ENCODE peak calls at places on chromosomes 3 and 15, in seven cellular contexts. One of them, this sample, is unnamed. For H3K4me1, the result is how much of the 10 kb centered on the place peaks cover.

GRCh38 chr3:72659609-72660008 is 188.6 kb downstream of the SHQ1 start:
- DNase-seq in CD8-positive, alpha-beta memory T cell: no peak
- DNase-seq in kidney: no peak
- DNase-seq in BE2C: no peak
- DNase-seq in endodermal cell: no peak
- DNase-seq in foreskin keratinocyte: no peak
- DNase-seq in testis: no peak
- DNase-seq in this sample: no peak

GRCh38 chr3:49611291-49611690 is 57.0 kb downstream of the BSN start:
- DNase-seq in CD8-positive, alpha-beta memory T cell: no peak
- DNase-seq in kidney: no peak
- DNase-seq in BE2C: no peak
- DNase-seq in endodermal cell: peak
- DNase-seq in foreskin keratinocyte: no peak
- DNase-seq in testis: no peak
- DNase-seq in this sample: peak

GRCh38 chr15:80732818-80733217 is 37.7 kb downstream of the ABHD17C start:
- DNase-seq in CD8-positive, alpha-beta memory T cell: no peak
- DNase-seq in kidney: no peak
- DNase-seq in BE2C: no peak
- DNase-seq in endodermal cell: no peak
- DNase-seq in foreskin keratinocyte: no peak
- DNase-seq in testis: no peak
- DNase-seq in this sample: no peak

GRCh38 chr3:172034786-172035685 is 4.3 kb upstream of the FNDC3B start:
- DNase-seq in CD8-positive, alpha-beta memory T cell: peak
- DNase-seq in kidney: no peak
- DNase-seq in BE2C: peak
- DNase-seq in endodermal cell: peak
- DNase-seq in foreskin keratinocyte: no peak
- DNase-seq in testis: no peak
- DNase-seq in this sample: no peak

GRCh38 chr3:184414418-184415228 is 34.8 kb downstream of the CHRD start:
- DNase-seq in CD8-positive, alpha-beta memory T cell: no peak
- DNase-seq in kidney: no peak
- DNase-seq in BE2C: no peak
- DNase-seq in endodermal cell: no peak
- DNase-seq in foreskin keratinocyte: no peak
- DNase-seq in testis: no peak
- DNase-seq in this sample: peak

GRCh38 chr3:58332575-58333179 is at the start of gene PXK:
- DNase-seq in CD8-positive, alpha-beta memory T cell: peak
- DNase-seq in kidney: peak
- DNase-seq in BE2C: peak
- DNase-seq in endodermal cell: peak
- DNase-seq in foreskin keratinocyte: no peak
- DNase-seq in testis: peak
- DNase-seq in this sample: peak

GRCh38 chr3:18474202-18474601 is 49.1 kb upstream of the SATB1 start:
- DNase-seq in CD8-positive, alpha-beta memory T cell: no peak
- DNase-seq in kidney: no peak
- DNase-seq in BE2C: no peak
- DNase-seq in endodermal cell: no peak
- DNase-seq in foreskin keratinocyte: no peak
- DNase-seq in testis: no peak
- DNase-seq in this sample: no peak

GRCh38 chr15:69031013-69032001 is 16.8 kb downstream of the NOX5 start:
- DNase-seq in CD8-positive, alpha-beta memory T cell: no peak
- DNase-seq in kidney: peak
- DNase-seq in BE2C: peak
- DNase-seq in endodermal cell: peak
- DNase-seq in foreskin keratinocyte: no peak
- DNase-seq in testis: peak
- DNase-seq in this sample: peak

GRCh38 chr15:58471341-58471740 is 39.5 kb downstream of the LIPC start:
- DNase-seq in CD8-positive, alpha-beta memory T cell: no peak
- DNase-seq in kidney: no peak
- DNase-seq in BE2C: no peak
- DNase-seq in endodermal cell: no peak
- DNase-seq in foreskin keratinocyte: no peak
- DNase-seq in testis: no peak
- DNase-seq in this sample: no peak
- H3K4me1 ChIP-seq in CD8-positive, alpha-beta memory T cell: under half
- H3K4me1 ChIP-seq in kidney: under half
- H3K4me1 ChIP-seq in BE2C: under half
- H3K4me1 ChIP-seq in endodermal cell: under half
- H3K4me1 ChIP-seq in foreskin keratinocyte: half or more
- H3K4me1 ChIP-seq in testis: under half
- H3K4me1 ChIP-seq in this sample: under half

DNA sequence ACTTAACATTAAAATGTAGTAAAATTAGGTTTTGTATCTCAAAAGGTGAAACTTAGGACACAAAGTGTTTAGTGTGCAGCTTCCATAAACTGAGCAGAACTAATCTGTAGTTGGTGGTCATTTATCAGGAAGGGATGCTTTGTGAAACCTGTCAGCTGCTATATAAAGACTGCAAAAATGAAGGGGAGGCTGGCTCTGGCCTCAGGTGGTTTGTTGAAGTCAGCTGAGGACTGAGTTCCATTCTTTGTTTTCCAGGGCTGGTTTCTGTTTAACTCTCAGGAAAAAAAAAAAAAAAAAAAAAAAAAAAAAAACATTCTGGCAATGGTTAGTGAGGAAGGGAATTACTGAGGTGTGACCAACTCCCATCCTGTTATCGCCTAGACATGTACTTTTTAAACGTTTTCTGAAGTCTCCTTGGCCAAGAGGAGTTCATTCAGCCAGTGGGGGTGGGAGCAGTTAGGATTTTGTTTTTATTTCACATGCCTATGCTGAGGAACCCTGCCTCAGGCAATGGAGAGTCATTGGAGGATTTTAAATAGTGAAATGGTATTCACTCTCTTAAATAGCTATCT is 316.3 kb downstream of the OXSM start:
- DNase-seq in CD8-positive, alpha-beta memory T cell: no peak
- DNase-seq in kidney: no peak
- DNase-seq in BE2C: no peak
- DNase-seq in endodermal cell: no peak
- DNase-seq in foreskin keratinocyte: no peak
- DNase-seq in testis: no peak
- DNase-seq in this sample: no peak
- H3K4me1 ChIP-seq in CD8-positive, alpha-beta memory T cell: under half
- H3K4me1 ChIP-seq in kidney: under half
- H3K4me1 ChIP-seq in BE2C: under half
- H3K4me1 ChIP-seq in endodermal cell: under half
- H3K4me1 ChIP-seq in foreskin keratinocyte: under half
- H3K4me1 ChIP-seq in testis: under half
- H3K4me1 ChIP-seq in this sample: under half

GRCh38 chr3:124774841-124775402 is 44.7 kb downstream of the UMPS start:
- DNase-seq in CD8-positive, alpha-beta memory T cell: no peak
- DNase-seq in kidney: no peak
- DNase-seq in BE2C: no peak
- DNase-seq in endodermal cell: peak
- DNase-seq in foreskin keratinocyte: no peak
- DNase-seq in testis: no peak
- DNase-seq in this sample: no peak

GRCh38 chr3:124775776-124776336 is 45.6 kb downstream of the UMPS start:
- DNase-seq in CD8-positive, alpha-beta memory T cell: no peak
- DNase-seq in kidney: no peak
- DNase-seq in BE2C: no peak
- DNase-seq in endodermal cell: peak
- DNase-seq in foreskin keratinocyte: no peak
- DNase-seq in testis: no peak
- DNase-seq in this sample: no peak

GRCh38 chr3:124772081-124772831 is 42.0 kb downstream of the UMPS start:
- DNase-seq in CD8-positive, alpha-beta memory T cell: no peak
- DNase-seq in kidney: peak
- DNase-seq in BE2C: peak
- DNase-seq in endodermal cell: no peak
- DNase-seq in foreskin keratinocyte: no peak
- DNase-seq in testis: peak
- DNase-seq in this sample: no peak

GRCh38 chr3:124774305-124774673 is 44.0 kb downstream of the UMPS start:
- DNase-seq in CD8-positive, alpha-beta memory T cell: no peak
- DNase-seq in kidney: peak
- DNase-seq in BE2C: no peak
- DNase-seq in endodermal cell: peak
- DNase-seq in foreskin keratinocyte: no peak
- DNase-seq in testis: no peak
- DNase-seq in this sample: no peak

DNA sequence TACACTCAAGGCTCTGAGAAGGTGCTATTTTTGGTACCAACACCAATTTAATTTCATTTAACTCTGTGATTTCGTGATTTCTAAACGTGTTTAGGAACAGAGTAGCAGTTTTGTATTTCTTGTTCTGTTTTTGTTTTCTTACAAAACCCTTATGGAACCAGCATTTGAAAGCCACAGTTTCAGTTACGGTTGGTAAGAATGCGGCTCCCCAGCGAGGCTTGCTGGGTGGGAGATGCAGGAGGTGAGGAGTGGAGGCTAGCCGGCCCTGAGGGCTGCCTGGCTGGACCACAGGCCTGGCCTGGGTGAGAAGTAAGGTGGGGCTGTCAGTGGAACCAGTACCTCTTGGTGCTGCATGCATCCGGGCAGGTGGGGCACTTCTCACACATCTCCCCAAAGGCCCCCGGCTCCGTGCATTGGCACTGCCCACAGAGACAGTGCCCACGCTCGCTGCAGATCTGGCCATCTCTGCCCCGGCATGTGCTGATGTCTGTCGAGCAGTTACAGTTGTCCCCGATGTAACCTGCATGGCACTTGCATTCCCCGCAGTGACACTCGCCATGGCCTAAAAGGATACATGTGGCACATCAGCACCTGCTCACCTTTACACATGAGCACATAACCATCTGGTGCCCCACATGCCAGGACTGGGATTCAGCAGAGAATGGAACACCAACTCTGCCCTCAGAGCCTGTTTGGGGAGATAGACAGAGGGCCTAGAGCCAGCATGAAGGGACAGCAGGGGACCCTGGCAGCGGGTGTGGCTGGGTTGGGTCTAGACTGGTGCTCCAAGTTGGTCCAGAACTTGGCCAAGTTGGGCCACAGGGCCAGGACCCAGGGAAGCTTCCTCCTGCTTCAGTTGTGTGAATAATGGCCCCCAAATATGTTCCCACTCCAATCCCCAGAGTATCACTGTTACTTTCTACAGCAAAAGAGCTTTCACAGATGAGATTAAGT is 43.4 kb downstream of the UMPS start:
- DNase-seq in CD8-positive, alpha-beta memory T cell: no peak
- DNase-seq in kidney: no peak
- DNase-seq in BE2C: no peak
- DNase-seq in endodermal cell: no peak
- DNase-seq in foreskin keratinocyte: no peak
- DNase-seq in testis: no peak
- DNase-seq in this sample: no peak
- H3K4me1 ChIP-seq in CD8-positive, alpha-beta memory T cell: under half
- H3K4me1 ChIP-seq in kidney: under half
- H3K4me1 ChIP-seq in BE2C: half or more
- H3K4me1 ChIP-seq in endodermal cell: under half
- H3K4me1 ChIP-seq in foreskin keratinocyte: under half
- H3K4me1 ChIP-seq in testis: under half
- H3K4me1 ChIP-seq in this sample: under half

DNA sequence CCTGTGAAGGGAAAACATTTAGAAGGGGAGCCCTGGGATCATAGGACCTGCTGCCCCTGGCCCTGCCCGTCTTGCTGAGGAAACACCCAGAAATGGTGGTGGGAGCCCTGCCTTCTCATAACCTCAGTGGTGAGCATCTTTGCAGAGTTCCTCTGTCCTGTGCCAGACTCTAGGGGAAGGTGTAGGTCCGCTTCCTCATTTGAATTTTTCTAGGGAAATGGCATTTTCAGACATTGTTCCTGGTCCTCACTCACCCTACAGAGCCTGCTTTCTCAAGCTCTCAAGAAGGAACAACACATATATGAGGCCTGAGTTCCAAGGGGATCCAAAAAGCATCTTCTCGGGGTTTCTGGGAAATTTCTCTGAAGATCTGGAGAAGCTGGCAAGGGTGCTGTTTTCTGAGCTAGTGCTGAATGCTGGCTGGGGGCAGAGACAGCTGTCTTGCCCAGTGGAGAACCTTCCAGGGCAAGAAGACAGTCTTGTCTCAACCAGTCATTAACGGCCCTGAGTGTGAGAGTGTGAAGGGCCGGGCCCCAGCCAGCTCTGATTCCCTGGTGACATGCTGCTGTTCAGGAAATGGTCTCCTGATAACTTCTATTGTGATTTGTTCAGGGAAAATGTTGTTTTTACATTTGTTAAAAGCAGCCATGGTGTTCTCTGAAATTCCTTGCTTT is 283.1 kb upstream of the LRRFIP2 start:
- DNase-seq in CD8-positive, alpha-beta memory T cell: no peak
- DNase-seq in kidney: no peak
- DNase-seq in BE2C: no peak
- DNase-seq in endodermal cell: peak
- DNase-seq in foreskin keratinocyte: no peak
- DNase-seq in testis: no peak
- DNase-seq in this sample: no peak
- H3K4me1 ChIP-seq in CD8-positive, alpha-beta memory T cell: under half
- H3K4me1 ChIP-seq in kidney: under half
- H3K4me1 ChIP-seq in BE2C: under half
- H3K4me1 ChIP-seq in endodermal cell: under half
- H3K4me1 ChIP-seq in foreskin keratinocyte: under half
- H3K4me1 ChIP-seq in testis: under half
- H3K4me1 ChIP-seq in this sample: half or more

This sample was measured in upper lobe of right lung.